ENCODE peak calls at places on chromosomes 7 and 10, in four cellular contexts. F is astrocyte, L is fibroblast of lung, E is hepatocyte. W is an unnamed sample.
A peak's percentile ranks its signal among the peaks of the same experiment; 100 is the strongest.

GRCh38 chr7:138025215-138026186 is 23.6 kb upstream of the CREB3L2 start:
- DNase-seq in E (no peak), F (no peak), L (no peak), W (no peak)

GRCh38 chr10:635088-635861 is 54.2 kb downstream of the DIP2C start:
- DNase-seq in E (no peak), L (no peak), F (no peak), W (no peak)

GRCh38 chr10:117418121-117418520 is 42.9 kb upstream of the PDZD8 start:
- DNase-seq in E (no peak), L (no peak), F (no peak), W (no peak)

GRCh38 chr7:130143334-130143732 is 61.9 kb downstream of the TMEM209 start:
- DNase-seq in E (no peak), L (no peak), F (no peak), W (no peak)

GRCh38 chr10:131398166-131398565 is 86.6 kb upstream of the TCERG1L start:
- DNase-seq in L (no peak), E (no peak), F (no peak), W (no peak)

GRCh38 chr7:158472631-158473030 is 115.0 kb downstream of the PTPRN2 start:
- DNase-seq in E (no peak), L (no peak), F (no peak), W (no peak)

GRCh38 chr7:105352922-105353668 is 35.6 kb downstream of the SRPK2 start:
- DNase-seq in F (peak; percentile 38), L (no peak), E (no peak), W (no peak)

GRCh38 chr10:6112893-6113292 is 24.1 kb downstream of the RBM17 start:
- DNase-seq in E (no peak), F (no peak), L (no peak), W (no peak)

GRCh38 chr10:36531621-36532020 is 593.8 kb upstream of the ANKRD30A start:
- DNase-seq in E (no peak), L (no peak), F (peak; percentile 21), W (no peak)

GRCh38 chr7:132901241-132901640 is 180.6 kb downstream of the CHCHD3 start:
- DNase-seq in E (no peak), F (no peak), L (no peak), W (no peak)

GRCh38 chr7:101390901-101391301 is 28.2 kb downstream of the COL26A1 start:
- DNase-seq in E (peak; percentile 37), F (no peak), L (peak; percentile 36), W (no peak)

GRCh38 chr10:61778137-61778536 is 115.4 kb downstream of the CABCOCO1 start:
- DNase-seq in F (no peak), L (no peak), E (no peak), W (no peak)

GRCh38 chr7:5594616-5595544 is 171.2 kb upstream of the TNRC18 start:
- DNase-seq in F (no peak), L (peak; percentile 36), E (peak; percentile 62), W (no peak)

GRCh38 chr10:77082601-77083252 is 554.9 kb downstream of the KCNMA1 start:
- DNase-seq in E (no peak), F (no peak), L (peak; percentile 34), W (no peak)

GRCh38 chr7:53428045-53428444 is 392.6 kb downstream of the POM121L12 start:
- DNase-seq in F (no peak), L (no peak), E (no peak), W (no peak)

GRCh38 chr7:147400221-147400689 is 1190.3 kb upstream of the C7orf33 start:
- DNase-seq in E (no peak), L (peak; percentile 72), F (peak; percentile 54), W (no peak)

GRCh38 chr7:154869436-154869835 is 133.5 kb downstream of the PAXIP1 start:
- DNase-seq in L (no peak), F (no peak), E (no peak), W (no peak)

GRCh38 chr7:81284576-81284975 is 365.7 kb upstream of the SEMA3C start:
- DNase-seq in L (peak; percentile 43), E (no peak), F (peak; percentile 81), W (no peak)

GRCh38 chr7:80529362-80529761 is 17.5 kb upstream of the GNAT3 start:
- DNase-seq in L (no peak), F (peak; percentile 20), E (no peak), W (no peak)

GRCh38 chr7:95491201-95491600 is 5.5 kb downstream of the ASB4 start:
- DNase-seq in E (no peak), L (no peak), F (no peak), W (no peak)

GRCh38 chr7:12728192-12728538 is 40.7 kb downstream of the ARL4A start:
- DNase-seq in L (no peak), F (no peak), E (no peak), W (no peak)

GRCh38 chr10:111222961-111223360 is 146.1 kb downstream of the ADRA2A start:
- DNase-seq in F (no peak), L (no peak), E (no peak), W (no peak)

GRCh38 chr10:71312840-71313789 is 5.9 kb upstream of the SLC29A3 start:
- DNase-seq in L (peak; percentile 73), E (peak; percentile 53), F (peak; percentile 56), W (no peak)

GRCh38 chr7:115145512-115145911 is 223.6 kb downstream of the MDFIC start:
- DNase-seq in L (peak; percentile 79), E (no peak), F (peak; percentile 8), W (peak; percentile 87)

GRCh38 chr7:65438593-65438992 is 64.9 kb downstream of the ZNF92 start:
- DNase-seq in E (peak; percentile 5), L (peak; percentile 72), F (peak; percentile 96), W (no peak)

GRCh38 chr7:38703093-38703492 is 71.9 kb upstream of the AMPH start:
- DNase-seq in L (no peak), F (no peak), E (no peak), W (no peak)

GRCh38 chr10:110398419-110399162 is 93.9 kb upstream of the SMNDC1 start:
- DNase-seq in F (peak; percentile 87), L (peak; percentile 97), E (peak; percentile 92), W (peak; percentile 88)

GRCh38 chr7:35982600-35982999 is 170.5 kb upstream of the EEPD1 start:
- DNase-seq in L (no peak), F (no peak), E (no peak), W (no peak)

GRCh38 chr10:96904648-96905047 is 72.5 kb downstream of the LCOR start:
- DNase-seq in L (no peak), F (no peak), E (no peak), W (no peak)

GRCh38 chr10:96902117-96902516 is 70.0 kb downstream of the LCOR start:
- DNase-seq in E (no peak), F (no peak), L (no peak), W (no peak)

GRCh38 chr10:96910488-96911395 is 78.6 kb downstream of the LCOR start:
- DNase-seq in L (peak; percentile 51), E (peak; percentile 43), F (no peak), W (no peak)

GRCh38 chr10:96902762-96903358 is 70.8 kb downstream of the LCOR start:
- DNase-seq in L (no peak), E (no peak), F (no peak), W (no peak)

DNA sequence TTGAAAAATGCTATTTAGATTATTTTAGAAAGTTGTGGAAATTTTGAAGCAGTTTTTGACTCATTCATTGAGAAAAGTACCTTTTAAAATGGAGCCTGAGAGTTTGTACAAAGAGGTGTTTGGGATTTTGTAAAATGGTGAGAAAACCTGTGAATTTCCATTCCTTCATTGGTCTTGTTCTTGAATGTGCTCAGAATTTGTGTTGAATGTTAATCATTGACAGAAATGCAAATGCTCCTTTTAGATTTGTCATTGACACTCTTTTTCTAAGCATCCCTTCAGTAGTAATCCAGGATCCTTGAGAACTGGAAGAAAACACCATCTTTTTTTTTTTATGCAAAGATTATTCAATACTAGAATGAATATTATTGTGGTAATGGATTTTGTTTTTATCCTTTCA is 74.8 kb downstream of the LCOR start:
- DNase-seq in F (no peak), L (no peak), E (no peak), W (no peak)
- H3K27me3 ChIP-seq in F (no peaks in the 10 kb centered on the region), L (no peaks in the 10 kb centered on the region), E (no peaks in the 10 kb centered on the region), W (no peaks in the 10 kb centered on the region)

GRCh38 chr10:95071107-95071660 is 1.9 kb upstream of the CYP2C8 start:
- DNase-seq in L (no peak), E (no peak), F (no peak), W (no peak)
- H3K27ac ChIP-seq in L (no peak overlapping the region), E (no peak overlapping the region), F (no peak overlapping the region), W (no peak overlapping the region)

GRCh38 chr10:50582766-50583762 is 40.7 kb downstream of the SGMS1 start:
- DNase-seq in F (no peak), E (no peak), L (no peak), W (no peak)
- H2AFZ ChIP-seq in F (no peak overlapping the region), E (no peak overlapping the region), L (no peak overlapping the region), W (no peak overlapping the region)

GRCh38 chr10:49049660-49050059 is 65.7 kb downstream of the VSTM4 start:
- DNase-seq in L (peak; percentile 1), F (no peak), E (no peak), W (no peak)
- H3K27me3 ChIP-seq in L (no peaks in the 10 kb centered on the region), F (no peaks in the 10 kb centered on the region), E (no peaks in the 10 kb centered on the region), W (peaks cover 61% of the 10 kb centered on the region)

GRCh38 chr7:107838024-107838423 is 35.0 kb upstream of the SLC26A3 start:
- DNase-seq in F (no peak), L (no peak), E (no peak), W (no peak)

GRCh38 chr7:107838816-107839584 is 36.0 kb upstream of the SLC26A3 start:
- DNase-seq in E (no peak), F (no peak), L (no peak), W (no peak)

GRCh38 chr7:107834401-107834800 is 31.4 kb upstream of the SLC26A3 start:
- DNase-seq in F (no peak), L (no peak), E (no peak), W (no peak)

GRCh38 chr7:107837145-107837512 is 34.1 kb upstream of the SLC26A3 start:
- DNase-seq in L (no peak), F (no peak), E (no peak), W (no peak)

GRCh38 chr7:107836237-107837144 is 33.5 kb upstream of the SLC26A3 start:
- DNase-seq in E (peak; percentile 31), F (peak; percentile 12), L (no peak), W (no peak)
- H3K27ac ChIP-seq in E (no peak overlapping the region), F (no peak overlapping the region), L (no peak overlapping the region), W (no peak overlapping the region)

GRCh38 chr7:29143698-29144203 is 2.6 kb downstream of the CPVL start:
- DNase-seq in L (no peak), E (no peak), F (no peak), W (no peak)
- H2AFZ ChIP-seq in L (no peak overlapping the region), E (no peak overlapping the region), F (no peak overlapping the region), W (no peak overlapping the region)